ENCODE peak calls at places on chromosomes 16 and 17, in five cellular contexts. I is HL-60, T is aorta, S is head of caudate nucleus, E is neural crest cell. R is an unnamed sample.

GRCh38 chr17:50872710-50873424 is 6.7 kb upstream of the TOB1 start:
- DNase-seq in I (peak; percentile 82), T (no peak), S (no peak), E (no peak), R (no peak)

GRCh38 chr16:80277182-80277581 is 263.6 kb upstream of the DYNLRB2 start:
- DNase-seq in I (no peak), T (no peak), S (no peak), E (no peak), R (peak; percentile 78)

GRCh38 chr17:65604070-65604469 is 42.6 kb upstream of the AXIN2 start:
- DNase-seq in I (no peak), T (peak; percentile 20), S (no peak), E (no peak), R (no peak)

GRCh38 chr17:82052638-82053059 is 951 bp downstream of the GPS1 start:
- DNase-seq in I (no peak), T (no peak), S (no peak), E (no peak), R (no peak)

GRCh38 chr16:55668337-55669281 is 12.8 kb downstream of the SLC6A2 start:
- DNase-seq in I (no peak), T (peak; percentile 57), S (no peak), E (no peak), R (peak; percentile 93)

GRCh38 chr16:66970775-66971725 is 10.0 kb downstream of the CES3 start:
- DNase-seq in I (no peak), T (no peak), S (no peak), E (no peak), R (no peak)

GRCh38 chr16:2821483-2822157 is 4.6 kb downstream of the PRSS21 start:
- DNase-seq in I (no peak), T (peak; percentile 31), S (no peak), E (no peak), R (no peak)

GRCh38 chr17:4161179-4161559 is 18.2 kb downstream of the CYB5D2 start:
- DNase-seq in I (peak; percentile 31), T (no peak), S (no peak), E (no peak), R (peak; percentile 92)

GRCh38 chr16:15609286-15609649 is 33.7 kb downstream of the MARF1 start:
- DNase-seq in I (no peak), T (no peak), S (no peak), E (no peak), R (no peak)

GRCh38 chr16:11916524-11917285 is 949 bp upstream of the GSPT1 start:
- DNase-seq in I (no peak), T (no peak), S (peak; percentile 28), E (no peak), R (peak; percentile 47)

GRCh38 chr17:48153711-48154642 is 46.4 kb downstream of the SNX11 start:
- DNase-seq in I (peak; percentile 25), T (no peak), S (no peak), E (peak; percentile 22), R (peak; percentile 71)

GRCh38 chr17:27265333-27265732 is 28.6 kb upstream of the WSB1 start:
- DNase-seq in I (no peak), T (no peak), S (no peak), E (no peak), R (no peak)

GRCh38 chr17:56393156-56393555 is 200.3 kb upstream of the NOG start:
- DNase-seq in I (no peak), T (no peak), S (no peak), E (no peak), R (no peak)

GRCh38 chr17:40561871-40562611 is 3.2 kb downstream of the CCR7 start:
- DNase-seq in I (no peak), T (peak; percentile 51), S (no peak), E (no peak), R (no peak)

GRCh38 chr17:64155751-64156544 is 26.0 kb upstream of the ERN1 start:
- DNase-seq in I (no peak), T (no peak), S (peak; percentile 93), E (no peak), R (no peak)

GRCh38 chr16:87335306-87335967 is 18.2 kb upstream of the C16orf95 start:
- DNase-seq in I (no peak), T (peak; percentile 34), S (no peak), E (no peak), R (no peak)

GRCh38 chr16:85697441-85697840 is 8.7 kb upstream of the GINS2 start:
- DNase-seq in I (no peak), T (no peak), S (no peak), E (no peak), R (no peak)

GRCh38 chr17:35160354-35161201 is 13.0 kb downstream of the UNC45B start:
- DNase-seq in I (no peak), T (peak; percentile 15), S (no peak), E (no peak), R (no peak)

GRCh38 chr17:78391843-78392242 is 13.4 kb downstream of the PGS1 start:
- DNase-seq in I (no peak), T (no peak), S (no peak), E (no peak), R (no peak)

GRCh38 chr17:55157165-55157564 is 107.6 kb upstream of the HLF start:
- DNase-seq in I (no peak), T (no peak), S (no peak), E (no peak), R (no peak)

GRCh38 chr17:69358688-69359596 is 32.0 kb upstream of the ABCA5 start:
- DNase-seq in I (no peak), T (no peak), S (no peak), E (no peak), R (peak; percentile 92)